ENCODE peak calls at places on chromosome 16, in four cellular contexts. P is neural progenitor cell, M is AG09319, O is GM10248. D is an unnamed sample.

GRCh38 chr16:85687651-85688471 is 893 bp downstream of the GINS2 start:
- DNase-seq in P (no peak), O (no peak), M (no peak), D (no peak)

GRCh38 chr16:23520500-23520899 is 10.2 kb upstream of the GGA2 start:
- DNase-seq in M (no peak), O (no peak), P (no peak), D (no peak)

GRCh38 chr16:28126684-28127620 is 63.4 kb upstream of the GSG1L start:
- DNase-seq in O (no peak), M (no peak), P (no peak), D (no peak)

GRCh38 chr16:73053379-73054130 is 5.6 kb upstream of the ZFHX3 start:
- DNase-seq in O (no peak), P (no peak), M (no peak), D (no peak)

GRCh38 chr16:72561-73537 is at the start of gene RHBDF1:
- DNase-seq in P (peak), O (peak), M (no peak), D (peak)

GRCh38 chr16:48999034-48999433 is 282.6 kb downstream of the CBLN1 start:
- DNase-seq in O (no peak), P (no peak), M (no peak), D (peak)

GRCh38 chr16:81774348-81774747 is 4.7 kb upstream of the PLCG2 start:
- DNase-seq in P (no peak), M (no peak), O (no peak), D (no peak)

GRCh38 chr16:20844588-20844987 is 38.3 kb downstream of the REXO5 start:
- DNase-seq in P (no peak), O (no peak), M (no peak), D (no peak)

GRCh38 chr16:2082171-2082982 is 34.6 kb downstream of the TSC2 start:
- DNase-seq in O (no peak), M (no peak), P (no peak), D (peak)

GRCh38 chr16:55661842-55662479 is 6.2 kb downstream of the SLC6A2 start:
- DNase-seq in P (no peak), M (no peak), O (no peak), D (no peak)

GRCh38 chr16:15988268-15989013 is 39.0 kb downstream of the ABCC1 start:
- DNase-seq in O (no peak), M (no peak), P (peak), D (no peak)

GRCh38 chr16:29863669-29863984 is 601 bp upstream of the CDIPT start:
- DNase-seq in M (no peak), P (no peak), O (no peak), D (no peak)

GRCh38 chr16:10896723-10897122 is 19.7 kb downstream of the CIITA start:
- DNase-seq in P (no peak), M (no peak), O (no peak), D (no peak)

GRCh38 chr16:64489449-64489848 is 632.4 kb downstream of the CDH11 start:
- DNase-seq in M (no peak), P (no peak), O (no peak), D (no peak)
- TF ChIP-seq CTCF in M (no peak), P (no peak), O (no peak), D (no peak)

GRCh38 chr16:89917773-89918452 is 749 bp upstream of the MC1R start:
- DNase-seq in P (peak), M (peak), O (peak), D (peak)

GRCh38 chr16:89919535-89920406 is 1.1 kb downstream of the MC1R start:
- DNase-seq in P (no peak), M (no peak), O (no peak), D (no peak)

GRCh38 chr16:89920723-89921122 is 2.1 kb downstream of the MC1R start:
- DNase-seq in O (no peak), M (no peak), P (no peak), D (no peak)

GRCh38 chr16:89921131-89921698 is 1.9 kb upstream of the TUBB3 start:
- DNase-seq in P (peak), M (no peak), O (no peak), D (no peak)

DNA sequence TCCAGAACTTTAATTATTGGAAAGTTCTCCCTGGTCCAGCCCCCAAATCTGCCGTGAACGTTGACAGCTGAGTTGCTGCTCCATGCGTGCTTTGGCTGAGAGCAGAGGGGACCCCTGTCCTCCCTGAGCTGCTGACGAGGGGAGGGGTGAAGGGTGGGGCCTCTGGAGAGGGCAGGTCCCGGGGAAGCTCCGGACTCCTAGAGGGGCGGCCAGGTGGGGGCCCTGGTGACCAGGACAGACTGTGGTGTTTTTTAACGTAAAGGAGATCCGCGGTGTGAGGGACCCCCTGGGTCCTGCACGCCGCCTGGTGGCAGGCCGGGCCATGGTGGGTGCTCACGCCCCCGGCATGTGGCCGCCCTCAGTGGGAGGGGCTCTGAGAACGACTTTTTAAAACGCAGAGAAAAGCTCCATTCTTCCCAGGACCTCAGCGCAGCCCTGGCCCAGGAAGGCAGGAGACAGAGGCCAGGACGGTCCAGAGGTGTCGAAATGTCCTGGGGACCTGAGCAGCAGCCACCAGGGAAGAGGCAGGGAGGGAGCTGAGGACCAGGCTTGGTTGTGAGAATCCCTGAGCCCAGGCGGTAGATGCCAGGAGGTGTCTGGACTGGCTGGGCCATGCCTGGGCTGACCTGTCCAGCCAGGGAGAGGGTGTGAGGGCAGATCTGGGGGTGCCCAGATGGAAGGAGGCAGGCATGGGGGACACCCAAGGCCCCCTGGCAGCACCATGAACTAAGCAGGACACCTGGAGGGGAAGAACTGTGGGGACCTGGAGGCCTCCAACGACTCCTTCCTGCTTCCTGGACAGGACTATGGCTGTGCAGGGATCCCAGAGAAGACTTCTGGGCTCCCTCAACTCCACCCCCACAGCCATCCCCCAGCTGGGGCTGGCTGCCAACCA is at the start of gene MC1R:
- DNase-seq in P (peak), M (no peak), O (peak), D (peak)
- TF ChIP-seq CTCF in P (peak), M (peak), O (peak), D (peak)

GRCh38 chr16:69830146-69830533 is 68.0 kb downstream of the WWP2 start:
- DNase-seq in P (no peak), M (no peak), O (no peak), D (no peak)
- TF ChIP-seq CTCF in P (no peak), M (no peak), O (no peak), D (no peak)

GRCh38 chr16:4746215-4746614 is 11.9 kb downstream of the DNAAF8 start:
- DNase-seq in M (no peak), P (no peak), O (no peak), D (no peak)
- TF ChIP-seq CTCF in M (no peak), P (no peak), O (no peak), D (no peak)

GRCh38 chr16:5502467-5502869 is 404.9 kb upstream of the EEF2KMT start:
- DNase-seq in O (no peak), M (no peak), P (peak), D (peak)
- TF ChIP-seq CTCF in O (peak), M (no peak), P (peak), D (peak)

D was measured in nephron progenitor cell.